ENCODE peak calls at places on chromosome 21, in four cellular contexts. I, M, H and A are unnamed samples.

GRCh38 chr21:40936771-40937261 is 89.9 kb upstream of the DSCAM start:
- DNase-seq in I (no peak), M (no peak), H (no peak), A (no peak)

GRCh38 chr21:32412998-32413504 is 545 bp downstream of the EVA1C start:
- DNase-seq in I (no peak), M (no peak), H (no peak), A (no peak)

GRCh38 chr21:15254111-15254510 is 189.3 kb upstream of the NRIP1 start:
- DNase-seq in I (no peak), M (no peak), H (no peak), A (no peak)

GRCh38 chr21:46153259-46154154 is 1.9 kb downstream of the FTCD start:
- DNase-seq in I (peak; percentile 96), M (peak; percentile 54), H (peak; percentile 62), A (peak; percentile 83)

GRCh38 chr21:34923626-34924025 is 125.5 kb downstream of the RUNX1 start:
- DNase-seq in I (no peak), M (no peak), H (no peak), A (no peak)

GRCh38 chr21:41894922-41895557 is 15.9 kb upstream of the PRDM15 start:
- DNase-seq in I (peak; percentile 77), M (no peak), H (no peak), A (no peak)

GRCh38 chr21:45986316-45987051 is 4.9 kb downstream of the COL6A1 start:
- DNase-seq in I (no peak), M (no peak), H (no peak), A (no peak)

GRCh38 chr21:15051652-15052554 is 12.9 kb downstream of the NRIP1 start:
- DNase-seq in I (no peak), M (no peak), H (no peak), A (no peak)

GRCh38 chr21:25733859-25734653 is 648 bp downstream of the ATP5PF start:
- DNase-seq in I (no peak), M (peak; percentile 62), H (no peak), A (no peak)

GRCh38 chr21:38159355-38159754 is 97.4 kb upstream of the KCNJ15 start:
- DNase-seq in I (peak; percentile 87), M (peak; percentile 53), H (peak; percentile 22), A (peak; percentile 22)

GRCh38 chr21:28991861-28992525 is 684 bp downstream of the LTN1 start:
- DNase-seq in I (peak; percentile 18), M (peak; percentile 16), H (no peak), A (no peak)

GRCh38 chr21:31668651-31669491 is 9.4 kb downstream of the SOD1 start:
- DNase-seq in I (no peak), M (no peak), H (no peak), A (no peak)

GRCh38 chr21:27569831-27570230 is 602.9 kb upstream of the ADAMTS5 start:
- DNase-seq in I (no peak), M (no peak), H (no peak), A (no peak)

GRCh38 chr21:43196789-43197188 is 28.0 kb downstream of the CRYAA start:
- DNase-seq in I (no peak), M (no peak), H (no peak), A (no peak)

GRCh38 chr21:44845418-44846200 is 27.7 kb upstream of the SUMO3 start:
- DNase-seq in I (peak; percentile 97), M (peak; percentile 76), H (no peak), A (peak; percentile 68)

GRCh38 chr21:46191257-46191685 is 7.0 kb upstream of the SPATC1L start:
- DNase-seq in I (peak; percentile 41), M (no peak), H (peak; percentile 1), A (no peak)

GRCh38 chr21:34073749-34074282 is 438 bp downstream of the MRPS6 start:
- DNase-seq in I (peak; percentile 87), M (no peak), H (peak; percentile 31), A (peak; percentile 36)

GRCh38 chr21:46183910-46184624 is at the start of gene SPATC1L:
- DNase-seq in I (peak; percentile 71), M (peak; percentile 24), H (no peak), A (peak; percentile 58)

GRCh38 chr21:34992736-34993135 is 56.4 kb downstream of the RUNX1 start:
- DNase-seq in I (no peak), M (no peak), H (no peak), A (no peak)

GRCh38 chr21:46159841-46160562 is 4.6 kb upstream of the FTCD start:
- DNase-seq in I (no peak), M (no peak), H (no peak), A (no peak)

DNA sequence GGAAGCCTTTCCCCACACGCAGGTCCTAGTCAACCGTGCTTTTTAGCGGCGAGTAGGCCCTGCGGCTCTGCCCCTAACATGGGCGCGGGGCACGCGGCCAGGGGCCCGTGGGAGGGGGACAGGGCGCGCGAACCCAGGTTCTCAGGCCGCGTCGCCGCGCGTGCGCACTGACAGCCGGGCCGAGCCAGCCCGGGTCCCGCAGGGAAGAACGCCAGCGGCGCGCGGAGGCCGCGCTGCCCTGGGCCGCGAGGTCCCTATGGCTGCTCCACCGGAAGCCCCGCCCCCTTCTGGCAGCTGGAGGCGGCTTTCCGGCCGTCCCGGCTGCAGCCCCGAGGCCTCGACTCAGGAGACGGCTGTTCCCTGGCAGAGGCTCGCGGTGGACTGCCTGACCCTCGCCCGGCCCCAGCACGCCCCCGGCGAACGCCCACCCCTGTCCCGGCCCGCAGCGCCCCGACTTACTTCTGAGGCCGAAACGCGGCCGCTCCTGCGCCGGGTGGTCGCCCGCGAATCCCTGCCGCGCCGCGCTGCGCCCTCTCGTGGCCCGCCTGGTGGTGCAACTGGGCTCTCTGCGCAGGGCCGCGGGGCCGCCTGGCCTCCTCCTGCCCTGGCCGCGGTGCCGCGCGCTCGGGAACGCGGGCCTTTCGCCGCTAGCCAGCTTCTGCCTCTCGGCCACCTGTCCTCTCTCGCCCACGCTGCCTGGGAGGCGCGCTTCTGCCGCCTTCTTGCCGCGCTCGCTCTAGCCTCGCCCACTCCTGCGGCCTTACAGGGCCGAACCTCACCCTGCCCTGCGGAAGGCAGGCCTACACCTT is 16.6 kb upstream of the RIPPLY3 start:
- DNase-seq in I (peak; percentile 99), M (peak; percentile 80), H (peak; percentile 90), A (peak; percentile 92)
- TF ChIP-seq TAF1 in I (no peak), M (peak; percentile 73), H (no peak), A (no peak)

DNA sequence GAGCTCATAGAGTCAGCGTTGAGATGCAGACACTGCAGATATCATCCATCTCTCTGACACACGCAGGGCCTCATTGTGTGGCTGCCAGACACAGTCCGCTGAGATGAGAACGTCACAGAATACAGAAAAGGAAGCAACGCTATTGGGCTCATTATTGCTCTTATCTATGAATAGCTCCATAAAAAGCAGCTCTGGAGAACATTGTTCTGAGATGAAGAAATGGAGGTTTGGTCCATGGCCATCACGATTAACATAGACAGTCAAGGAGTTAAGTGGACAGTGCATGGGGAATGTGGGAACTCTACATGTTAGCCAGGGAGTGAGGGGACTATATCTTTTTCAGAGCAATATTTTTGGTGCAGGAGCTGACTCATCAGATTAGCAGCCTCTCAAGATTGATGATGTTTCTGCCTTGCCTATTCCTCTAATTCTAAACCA is 771.6 kb upstream of the CXADR start:
- DNase-seq in I (no peak), M (no peak), H (no peak), A (no peak)
- TF ChIP-seq TAF1 in I (no peak), M (no peak), H (no peak), A (no peak)

DNA sequence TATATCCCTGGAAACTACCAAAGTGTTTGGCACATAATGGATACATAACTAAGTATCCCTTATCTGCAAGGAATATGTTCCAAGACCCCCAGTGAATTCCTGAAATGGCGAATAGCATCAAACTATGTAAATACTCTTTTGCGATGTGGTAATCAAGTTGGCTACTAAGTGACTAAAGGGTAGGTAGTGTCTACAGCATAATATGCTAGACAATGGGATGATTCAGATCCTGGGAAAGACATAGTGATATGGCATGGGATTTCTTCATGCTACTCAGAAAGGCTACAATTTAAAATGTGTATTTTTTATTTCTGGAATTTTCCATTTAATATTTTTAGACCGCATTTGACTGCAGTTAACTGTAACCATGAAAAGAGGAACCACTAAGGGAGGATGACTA is 1899.9 kb downstream of the NCAM2 start:
- DNase-seq in I (no peak), M (no peak), H (no peak), A (no peak)
- TF ChIP-seq TAF1 in I (no peak), M (no peak), H (no peak), A (no peak)

DNA sequence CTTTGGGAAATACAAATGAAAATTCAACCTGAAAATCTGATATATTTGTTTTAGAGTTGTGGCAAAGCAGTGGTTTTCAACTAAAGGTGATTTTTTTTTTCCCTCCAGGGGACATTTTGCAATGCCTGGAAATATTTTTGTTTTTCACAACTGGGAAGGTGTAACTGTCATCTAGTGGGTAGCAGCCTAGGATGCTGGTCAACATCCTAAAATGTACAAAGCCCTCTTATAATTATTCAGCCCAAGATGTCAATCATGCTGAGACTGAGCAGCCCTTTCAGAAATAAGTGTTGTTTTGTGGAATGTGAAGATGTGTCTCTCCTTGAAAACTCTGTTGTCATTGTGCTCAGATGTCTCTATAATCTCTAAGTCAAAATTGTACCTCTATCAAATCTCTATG is 95.2 kb upstream of the NCAM2 start:
- DNase-seq in I (no peak), M (no peak), H (no peak), A (no peak)
- TF ChIP-seq TAF1 in I (no peak), M (no peak), H (no peak), A (no peak)